ENCODE peak calls at places on chromosomes 7 and 10, in eight cellular contexts. Q, V, T, S, X, P, M and U are unnamed samples.

GRCh38 chr10:132882069-132882468 is 60.3 kb downstream of the CFAP46 start:
- DNase-seq in Q (no peak), V (no peak), T (peak), S (no peak), X (no peak), P (no peak), M (no peak), U (no peak)

GRCh38 chr10:17212802-17213204 is 11.3 kb upstream of the TRDMT1 start:
- DNase-seq in Q (no peak), V (no peak), T (no peak), S (no peak), X (no peak), P (no peak), M (no peak), U (no peak)

GRCh38 chr7:101824440-101824839 is 7.0 kb downstream of the CUX1 start:
- DNase-seq in Q (no peak), V (no peak), T (peak), S (peak), X (no peak), P (no peak), M (no peak), U (no peak)

GRCh38 chr7:82443044-82443800 is at the start of gene CACNA2D1:
- DNase-seq in Q (peak), V (peak), T (peak), S (peak), X (no peak), P (peak), M (peak), U (peak)

GRCh38 chr10:29596826-29597225 is 37.9 kb downstream of the SVIL start:
- DNase-seq in Q (no peak), V (no peak), T (no peak), S (no peak), X (no peak), P (no peak), M (no peak), U (no peak)

GRCh38 chr7:44058759-44059218 is 6.6 kb downstream of the PGAM2 start:
- DNase-seq in Q (no peak), V (no peak), T (peak), S (no peak), X (no peak), P (no peak), M (no peak), U (no peak)

GRCh38 chr10:116263870-116264269 is 9.1 kb downstream of the GFRA1 start:
- DNase-seq in Q (no peak), V (no peak), T (no peak), S (no peak), X (no peak), P (no peak), M (no peak), U (no peak)

GRCh38 chr7:40316176-40316575 is 181.4 kb downstream of the SUGCT start:
- DNase-seq in Q (no peak), V (no peak), T (no peak), S (no peak), X (no peak), P (no peak), M (no peak), U (no peak)

GRCh38 chr10:117411440-117412428 is 36.5 kb upstream of the PDZD8 start:
- DNase-seq in Q (peak), V (no peak), T (no peak), S (no peak), X (no peak), P (no peak), M (no peak), U (no peak)

GRCh38 chr7:49398730-49399129 is 374.7 kb upstream of the VWC2 start:
- DNase-seq in Q (no peak), V (peak), T (no peak), S (peak), X (no peak), P (no peak), M (no peak), U (no peak)

GRCh38 chr10:22765660-22766547 is 51.5 kb upstream of the PIP4K2A start:
- DNase-seq in Q (no peak), V (peak), T (no peak), S (no peak), X (no peak), P (peak), M (no peak), U (peak)

GRCh38 chr10:71247306-71247705 is 34.9 kb downstream of the UNC5B start:
- DNase-seq in Q (no peak), V (no peak), T (no peak), S (no peak), X (no peak), P (no peak), M (no peak), U (no peak)

GRCh38 chr10:24382596-24382978 is 173.6 kb downstream of the KIAA1217 start:
- DNase-seq in Q (no peak), V (peak), T (no peak), S (no peak), X (no peak), P (no peak), M (no peak), U (peak)

GRCh38 chr10:809671-810350 is 120.3 kb upstream of the DIP2C start:
- DNase-seq in Q (no peak), V (no peak), T (no peak), S (no peak), X (no peak), P (no peak), M (no peak), U (no peak)

GRCh38 chr10:58807631-58808024 is 295.0 kb downstream of the BICC1 start:
- DNase-seq in Q (peak), V (no peak), T (no peak), S (no peak), X (no peak), P (no peak), M (no peak), U (no peak)

GRCh38 chr7:70710011-70710480 is 421.9 kb upstream of the GALNT17 start:
- DNase-seq in Q (no peak), V (peak), T (no peak), S (no peak), X (no peak), P (no peak), M (no peak), U (no peak)

GRCh38 chr7:45078199-45078681 is 10.5 kb downstream of the NACAD start:
- DNase-seq in Q (no peak), V (no peak), T (peak), S (peak), X (no peak), P (no peak), M (no peak), U (no peak)

GRCh38 chr10:133466683-133467275 is 13.0 kb downstream of the SCART1 start:
- DNase-seq in Q (no peak), V (no peak), T (no peak), S (no peak), X (no peak), P (peak), M (no peak), U (no peak)

GRCh38 chr7:37833107-37833817 is 15.1 kb upstream of the NME8 start:
- DNase-seq in Q (peak), V (peak), T (peak), S (peak), X (no peak), P (peak), M (peak), U (peak)

GRCh38 chr7:27111753-27112277 is 9.3 kb upstream of the HOXA2 start:
- DNase-seq in Q (no peak), V (no peak), T (no peak), S (no peak), X (no peak), P (no peak), M (no peak), U (no peak)

GRCh38 chr10:49410365-49411074 is 14.6 kb upstream of the DRGX start:
- DNase-seq in Q (no peak), V (no peak), T (no peak), S (no peak), X (no peak), P (no peak), M (no peak), U (no peak)

GRCh38 chr7:127782075-127782474 is 130.1 kb downstream of the SND1 start:
- DNase-seq in Q (no peak), V (no peak), T (no peak), S (no peak), X (no peak), P (no peak), M (no peak), U (no peak)

GRCh38 chr10:3119796-3120459 is 52.6 kb downstream of the PFKP start:
- DNase-seq in Q (peak), V (peak), T (no peak), S (peak), X (no peak), P (no peak), M (peak), U (no peak)

GRCh38 chr10:103353281-103353680 is 2.3 kb upstream of the PCGF6 start:
- DNase-seq in Q (no peak), V (peak), T (no peak), S (no peak), X (no peak), P (no peak), M (no peak), U (no peak)

GRCh38 chr10:74206727-74207126 is 55.7 kb downstream of the ADK start:
- DNase-seq in Q (peak), V (no peak), T (no peak), S (no peak), X (no peak), P (no peak), M (no peak), U (no peak)

GRCh38 chr7:140540142-140540777 is 61.0 kb upstream of the MKRN1 start:
- DNase-seq in Q (peak), V (no peak), T (no peak), S (no peak), X (no peak), P (no peak), M (no peak), U (no peak)

GRCh38 chr7:140541176-140541512 is 61.8 kb upstream of the MKRN1 start:
- DNase-seq in Q (no peak), V (no peak), T (no peak), S (no peak), X (no peak), P (no peak), M (no peak), U (no peak)

GRCh38 chr7:140542226-140542625 is 62.9 kb upstream of the MKRN1 start:
- DNase-seq in Q (no peak), V (no peak), T (peak), S (peak), X (no peak), P (no peak), M (no peak), U (no peak)

GRCh38 chr7:140539466-140539865 is 60.2 kb upstream of the MKRN1 start:
- DNase-seq in Q (no peak), V (no peak), T (no peak), S (no peak), X (no peak), P (no peak), M (no peak), U (no peak)

DNA sequence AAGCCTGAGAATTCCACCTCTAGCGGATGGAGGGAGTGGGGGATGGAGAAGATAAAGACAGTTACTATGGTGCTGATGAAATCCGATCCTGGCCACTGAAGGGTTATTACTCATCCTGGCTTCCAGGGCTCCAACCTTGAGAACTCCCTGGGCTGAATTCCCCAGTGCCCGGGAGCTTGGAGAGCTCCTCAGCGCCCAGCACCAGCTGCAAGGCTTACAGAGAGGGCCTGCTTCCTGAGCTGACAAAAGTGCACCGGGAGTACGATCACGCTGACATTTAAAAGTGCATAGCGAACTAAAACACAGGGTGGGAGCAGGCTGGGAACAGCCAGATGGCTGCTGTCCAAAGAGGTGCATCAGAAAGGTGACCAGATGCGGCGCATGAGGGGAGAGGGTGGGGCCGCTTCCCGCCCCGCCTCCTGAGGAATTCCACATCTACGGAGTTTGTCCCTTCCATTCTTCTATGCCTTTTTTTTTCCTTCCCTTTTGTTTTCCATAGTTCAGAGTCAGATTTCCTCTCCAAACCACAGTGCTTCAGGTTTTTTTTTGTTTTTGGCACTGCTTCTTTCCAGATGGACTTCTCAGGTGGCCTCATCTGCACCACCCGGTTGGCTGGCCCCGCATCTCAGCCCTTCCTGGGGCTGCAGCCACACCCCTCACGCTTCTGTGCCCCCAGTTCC is 62.3 kb upstream of the MKRN1 start:
- DNase-seq in Q (no peak), V (no peak), T (peak), S (peak), X (no peak), P (no peak), M (peak), U (no peak)
- TF ChIP-seq CTCF in Q (no peak), V (no peak), T (no peak), S (no peak), X (no peak), P (no peak), M (no peak), U (no peak)

GRCh38 chr10:97795886-97796285 is 24.1 kb upstream of the SFRP5 start:
- DNase-seq in Q (no peak), V (no peak), T (no peak), S (peak), X (no peak), P (no peak), M (no peak), U (no peak)

GRCh38 chr10:97788552-97789442 is 17.0 kb upstream of the SFRP5 start:
- DNase-seq in Q (peak), V (no peak), T (no peak), S (peak), X (no peak), P (no peak), M (no peak), U (no peak)

GRCh38 chr10:97789770-97790397 is 18.1 kb upstream of the SFRP5 start:
- DNase-seq in Q (no peak), V (no peak), T (no peak), S (no peak), X (no peak), P (no peak), M (no peak), U (no peak)

GRCh38 chr10:97796651-97797050 is 24.9 kb upstream of the SFRP5 start:
- DNase-seq in Q (no peak), V (peak), T (no peak), S (no peak), X (no peak), P (no peak), M (no peak), U (no peak)

GRCh38 chr10:97792058-97792721 is 20.4 kb upstream of the SFRP5 start:
- DNase-seq in Q (peak), V (peak), T (peak), S (peak), X (no peak), P (peak), M (peak), U (peak)
- TF ChIP-seq CTCF in Q (peak), V (peak), T (peak), S (peak), X (peak), P (peak), M (peak), U (peak)

GRCh38 chr7:159099217-159099655 is 45.4 kb downstream of the VIPR2 start:
- DNase-seq in Q (no peak), V (no peak), T (peak), S (peak), X (no peak), P (no peak), M (no peak), U (no peak)

GRCh38 chr7:159097661-159098423 is 46.8 kb downstream of the VIPR2 start:
- DNase-seq in Q (no peak), V (no peak), T (peak), S (peak), X (no peak), P (no peak), M (no peak), U (no peak)

GRCh38 chr7:159098424-159098786 is 46.3 kb downstream of the VIPR2 start:
- DNase-seq in Q (no peak), V (no peak), T (no peak), S (peak), X (no peak), P (no peak), M (no peak), U (no peak)

GRCh38 chr7:159099711-159100231 is 44.9 kb downstream of the VIPR2 start:
- DNase-seq in Q (no peak), V (no peak), T (peak), S (peak), X (no peak), P (no peak), M (no peak), U (no peak)

DNA sequence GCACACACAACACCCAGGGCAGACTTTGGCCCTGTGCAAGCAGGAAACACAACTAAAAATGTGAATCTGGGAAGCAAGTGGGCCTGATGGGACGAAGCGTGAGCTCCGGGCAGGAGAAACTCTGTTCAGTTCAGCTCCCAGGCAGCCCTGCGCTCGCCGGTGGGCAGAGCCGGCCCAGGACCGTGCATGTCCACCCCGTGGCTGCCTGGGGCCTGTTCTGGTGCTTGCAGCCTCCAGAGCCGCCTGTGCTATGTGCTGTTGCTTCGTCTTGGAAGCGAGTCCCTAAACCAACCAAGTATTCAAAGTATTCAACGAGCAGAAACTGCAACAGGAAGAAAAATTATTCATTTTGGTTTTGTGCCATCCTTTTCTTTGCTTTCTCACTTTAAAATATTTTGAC is 45.9 kb downstream of the VIPR2 start:
- DNase-seq in Q (no peak), V (no peak), T (peak), S (peak), X (no peak), P (no peak), M (no peak), U (no peak)
- TF ChIP-seq CTCF in Q (no peak), V (no peak), T (no peak), S (no peak), X (no peak), P (no peak), M (no peak), U (no peak)

GRCh38 chr10:77602231-77602912 is 35.2 kb downstream of the KCNMA1 start:
- DNase-seq in Q (no peak), V (no peak), T (peak), S (no peak), X (no peak), P (no peak), M (no peak), U (no peak)
- TF ChIP-seq CTCF in Q (no peak), V (no peak), T (no peak), S (peak), X (no peak), P (no peak), M (no peak), U (no peak)

GRCh38 chr7:14717711-14718304 is 184.7 kb downstream of the DGKB start:
- DNase-seq in Q (no peak), V (no peak), T (no peak), S (no peak), X (no peak), P (no peak), M (no peak), U (no peak)
- TF ChIP-seq CTCF in Q (peak), V (peak), T (peak), S (peak), X (no peak), P (peak), M (peak), U (peak)

DNA sequence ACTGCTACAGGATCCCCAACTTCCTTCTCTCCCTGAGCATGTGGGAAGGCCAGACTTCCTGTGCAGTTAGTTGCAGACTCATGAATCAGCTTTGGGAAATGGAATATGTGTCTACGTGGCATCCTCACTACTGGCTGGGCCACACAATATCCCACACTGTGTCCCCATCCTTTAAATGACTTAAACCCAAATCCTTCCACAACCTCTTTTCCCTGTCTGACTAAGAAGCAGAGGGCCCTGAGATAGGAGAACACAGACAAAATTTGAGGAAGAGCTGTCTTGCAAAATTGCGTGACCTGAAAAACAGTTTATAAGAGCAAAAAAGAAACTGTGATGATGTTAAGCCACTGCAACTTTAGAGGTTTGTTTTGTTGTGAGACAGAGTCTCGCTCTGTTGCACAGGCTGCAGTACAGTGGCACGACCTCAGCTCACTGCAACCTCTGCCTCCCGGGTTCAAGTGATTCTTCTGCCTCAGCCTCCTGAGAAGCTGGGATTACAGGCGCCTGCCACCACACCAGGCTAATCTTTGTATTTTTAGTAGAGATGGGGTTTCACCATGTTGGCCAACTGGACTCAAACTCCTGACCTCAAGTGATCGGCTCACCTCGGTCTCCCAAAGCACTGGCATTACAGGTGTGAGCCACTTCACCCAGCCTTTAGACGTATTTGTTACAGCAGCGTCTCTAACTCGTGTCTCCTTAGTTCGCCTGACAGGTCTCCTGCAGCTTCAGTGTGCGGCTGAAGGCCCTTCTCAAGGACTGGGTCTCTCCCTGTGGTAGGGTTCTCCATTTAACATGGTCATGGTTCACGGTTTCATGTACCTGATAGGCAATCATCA is 46.9 kb upstream of the SFMBT2 start:
- DNase-seq in Q (no peak), V (peak), T (no peak), S (no peak), X (no peak), P (peak), M (no peak), U (peak)
- TF ChIP-seq CTCF in Q (no peak), V (no peak), T (no peak), S (no peak), X (no peak), P (no peak), M (no peak), U (no peak)

DNA sequence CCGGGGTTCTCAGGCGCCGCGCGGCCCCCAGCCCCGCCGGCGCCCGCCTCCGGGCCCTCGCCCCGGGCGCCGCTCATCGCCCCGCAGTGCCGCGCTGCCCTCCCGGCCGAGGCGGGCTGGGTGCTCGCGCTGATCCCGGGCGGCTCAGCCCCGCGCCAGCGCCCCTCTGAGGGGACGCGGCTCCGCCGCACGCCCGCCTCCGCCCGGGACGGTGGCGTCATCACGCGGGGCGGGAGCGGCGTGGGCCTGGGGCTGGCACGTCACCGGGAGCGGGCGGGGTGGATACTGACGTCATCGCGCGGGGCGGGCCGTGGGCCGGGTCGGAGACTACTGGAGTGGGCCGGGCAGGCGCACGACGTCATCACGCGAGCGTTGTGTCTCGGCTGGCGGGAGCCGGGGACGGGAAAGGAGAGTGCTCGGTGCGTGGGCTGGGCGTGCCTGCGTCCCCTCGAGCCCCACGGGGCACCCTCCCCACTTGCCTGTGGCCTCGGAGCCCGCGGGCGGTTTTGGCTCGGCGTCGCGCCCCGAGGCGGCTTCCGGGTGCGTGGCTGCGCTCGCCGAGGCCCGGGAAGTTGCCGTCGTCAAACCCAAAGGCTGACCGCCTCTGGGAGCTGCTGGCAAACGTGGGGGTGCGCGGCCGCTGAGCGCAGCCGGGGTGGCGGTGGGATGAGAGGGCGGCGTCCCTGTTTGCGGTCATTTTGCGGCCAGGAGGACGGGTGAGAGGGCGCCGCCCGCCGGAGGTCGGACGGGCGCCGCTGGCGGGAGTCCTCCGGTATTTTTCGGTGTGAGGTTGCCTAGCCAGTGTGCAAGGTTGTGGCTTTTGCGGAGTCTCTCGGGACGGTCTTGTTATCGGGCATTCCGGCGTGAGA is at the start of gene ESYT2:
- DNase-seq in Q (peak), V (peak), T (peak), S (peak), X (peak), P (peak), M (peak), U (peak)
- TF ChIP-seq CTCF in Q (no peak), V (no peak), T (no peak), S (peak), X (no peak), P (peak), M (peak), U (no peak)

GRCh38 chr10:120432209-120432608 is 24.8 kb upstream of the PLPP4 start:
- DNase-seq in Q (no peak), V (no peak), T (no peak), S (no peak), X (no peak), P (no peak), M (no peak), U (no peak)
- TF ChIP-seq CTCF in Q (no peak), V (no peak), T (no peak), S (peak), X (no peak), P (no peak), M (no peak), U (no peak)